ENCODE peak calls at places on chromosomes 5 and 9, in four cellular contexts. M, D, X and B are unnamed samples.

GRCh38 chr5:124512236-124512635 is 234.2 kb downstream of the ZNF608 start:
- DNase-seq in X (no peak), M (peak), D (no peak), B (no peak)

GRCh38 chr9:99063522-99063921 is 41.4 kb upstream of the TGFBR1 start:
- DNase-seq in M (no peak), X (no peak), D (no peak), B (no peak)

GRCh38 chr5:82641362-82641988 is 363.3 kb upstream of the RPS23 start:
- DNase-seq in X (peak), M (peak), D (peak), B (no peak)

GRCh38 chr9:80602291-80602690 is 1030.5 kb downstream of the TLE4 start:
- DNase-seq in D (no peak), X (no peak), M (no peak), B (no peak)

GRCh38 chr9:133275105-133276000 is at the start of gene ABO:
- DNase-seq in M (no peak), D (no peak), X (no peak), B (no peak)

GRCh38 chr5:2206244-2207108 is 323.8 kb upstream of the IRX4 start:
- DNase-seq in M (no peak), X (no peak), D (no peak), B (no peak)

GRCh38 chr5:108818613-108819272 is 71.0 kb downstream of the FER start:
- DNase-seq in X (no peak), D (peak), M (peak), B (no peak)

GRCh38 chr9:13899924-13900323 is 414.0 kb downstream of the NFIB start:
- DNase-seq in M (no peak), D (no peak), X (no peak), B (no peak)

GRCh38 chr9:134057311-134057665 is 10.5 kb downstream of the BRD3 start:
- DNase-seq in D (no peak), M (no peak), X (no peak), B (peak)

GRCh38 chr5:159825551-159826051 is 90.7 kb upstream of the ADRA1B start:
- DNase-seq in D (no peak), M (no peak), X (no peak), B (no peak)

GRCh38 chr5:61467766-61468482 is 135.9 kb downstream of the ZSWIM6 start:
- DNase-seq in M (no peak), D (peak), X (no peak), B (no peak)

GRCh38 chr9:27090231-27090630 is 18.8 kb upstream of the TEK start:
- DNase-seq in X (no peak), M (no peak), D (no peak), B (no peak)